ENCODE peak calls at places on chromosomes 5 and 9, in eight cellular contexts. I is T47D, U is smooth muscle cell of the brain vasculature, A is NCI-H526, B is KBM-7, E is NCI-H2081, G is cardiac fibroblast, D is ACHN. M is an unnamed sample.

GRCh38 chr5:95940758-95941682 is 20.6 kb downstream of the ELL2 start:
- DNase-seq in D (no peak), E (no peak), I (no peak), A (no peak), B (no peak), G (peak), U (no peak), M (no peak)

GRCh38 chr5:123778641-123779040 is 266.7 kb downstream of the CSNK1G3 start:
- DNase-seq in I (no peak), E (no peak), B (no peak), D (no peak), G (no peak), A (no peak), U (no peak), M (no peak)

GRCh38 chr9:708182-708555 is 133.3 kb upstream of the DMRT1 start:
- DNase-seq in I (peak), D (no peak), A (no peak), B (peak), U (no peak), G (peak), E (no peak), M (no peak)

GRCh38 chr5:139014726-139015125 is 139.6 kb upstream of the LRRTM2 start:
- DNase-seq in G (peak), A (no peak), D (peak), I (no peak), E (no peak), U (peak), B (no peak), M (peak)

GRCh38 chr9:110887276-110887675 is 151.0 kb downstream of the LPAR1 start:
- DNase-seq in E (no peak), U (no peak), B (no peak), I (no peak), D (no peak), A (no peak), G (no peak), M (no peak)

GRCh38 chr5:113510836-113511451 is 2.5 kb upstream of the YTHDC2 start:
- DNase-seq in G (peak), U (no peak), B (peak), A (no peak), I (no peak), E (no peak), D (peak), M (no peak)

GRCh38 chr5:115415143-115415491 is 118.7 kb upstream of the CCDC112 start:
- DNase-seq in G (peak), E (no peak), A (no peak), D (no peak), U (no peak), B (no peak), I (no peak), M (no peak)

GRCh38 chr9:4762889-4763521 is 22.0 kb upstream of the AK3 start:
- DNase-seq in B (peak), I (no peak), E (no peak), A (no peak), D (peak), G (peak), U (no peak), M (no peak)

GRCh38 chr5:65774346-65774745 is 52.3 kb downstream of the NLN start:
- DNase-seq in D (peak), I (no peak), G (peak), E (no peak), A (no peak), B (no peak), U (peak), M (no peak)

GRCh38 chr5:34494111-34494755 is 161.9 kb upstream of the RAI14 start:
- DNase-seq in U (no peak), D (no peak), B (no peak), G (peak), E (no peak), I (no peak), A (no peak), M (no peak)

GRCh38 chr9:113215142-113215541 is 5.9 kb downstream of the FKBP15 start:
- DNase-seq in A (no peak), B (no peak), G (peak), D (no peak), I (no peak), U (no peak), E (no peak), M (no peak)

GRCh38 chr9:110731437-110732028 is 62.9 kb downstream of the MUSK start:
- DNase-seq in D (no peak), U (no peak), B (no peak), E (no peak), A (no peak), I (no peak), G (no peak), M (no peak)

GRCh38 chr5:173213236-173213933 is 21.6 kb downstream of the NKX2-5 start:
- DNase-seq in D (no peak), E (no peak), U (no peak), B (no peak), A (no peak), I (no peak), G (no peak), M (no peak)

GRCh38 chr5:93130623-93131022 is 450.4 kb downstream of the NR2F1-AS1 start:
- DNase-seq in U (no peak), D (no peak), A (no peak), G (no peak), B (no peak), E (no peak), I (no peak), M (no peak)